ENCODE peak calls at places on chromosomes 13 and 19, in four cellular contexts. R is neural progenitor cell, Q is ascending aorta, E is PC-3. M is an unnamed sample.

GRCh38 chr19:51891193-51891747 is 3.5 kb upstream of the ZNF577 start:
- DNase-seq in Q (no peak), R (no peak), E (no peak), M (no peak)

GRCh38 chr13:101512650-101513049 is 60.2 kb downstream of the ITGBL1 start:
- DNase-seq in E (peak; percentile 71), R (no peak), Q (no peak), M (no peak)

GRCh38 chr13:60990032-60990733 is 425.5 kb downstream of the PCDH20 start:
- DNase-seq in Q (no peak), E (peak; percentile 56), R (peak; percentile 3), M (no peak)

GRCh38 chr13:32731576-32731975 is 145.3 kb downstream of the PDS5B start:
- DNase-seq in Q (no peak), R (no peak), E (peak; percentile 58), M (no peak)

GRCh38 chr13:45047394-45048328 is 58.3 kb downstream of the GPALPP1 start:
- DNase-seq in Q (no peak), R (peak; percentile 87), E (peak; percentile 85), M (no peak)

GRCh38 chr19:29489182-29489951 is 36.4 kb upstream of the VSTM2B start:
- DNase-seq in R (no peak), Q (no peak), E (no peak), M (no peak)

GRCh38 chr13:109211616-109212015 is 574.8 kb downstream of the IRS2 start:
- DNase-seq in Q (no peak), R (peak; percentile 23), E (peak; percentile 85), M (no peak)

GRCh38 chr19:29651622-29652394 is 13.5 kb upstream of the PLEKHF1 start:
- DNase-seq in R (no peak), Q (no peak), E (no peak), M (no peak)

GRCh38 chr19:52237771-52238400 is 31.5 kb upstream of the ZNF766 start:
- DNase-seq in R (peak; percentile 67), Q (no peak), E (peak; percentile 84), M (no peak)

GRCh38 chr13:81540777-81541176 is 1199.9 kb upstream of the SPRY2 start:
- DNase-seq in Q (no peak), E (peak; percentile 3), R (peak; percentile 13), M (no peak)

GRCh38 chr19:7401694-7402093 is 53.0 kb downstream of the ARHGEF18 start:
- DNase-seq in Q (no peak), E (no peak), R (no peak), M (no peak)

GRCh38 chr19:39941615-39942507 is 7.4 kb upstream of the FCGBP start:
- DNase-seq in E (peak; percentile 16), R (peak; percentile 35), Q (no peak), M (no peak)

GRCh38 chr19:11481777-11482383 is 1.0 kb upstream of the ELAVL3 start:
- DNase-seq in Q (peak; percentile 19), E (peak; percentile 86), R (peak; percentile 92), M (no peak)

GRCh38 chr13:86161257-86161656 is 362.0 kb upstream of the SLITRK6 start:
- DNase-seq in R (no peak), Q (no peak), E (no peak), M (no peak)

GRCh38 chr19:42048992-42049391 is 21.0 kb downstream of the GRIK5 start:
- DNase-seq in R (no peak), E (peak; percentile 52), Q (no peak), M (no peak)

GRCh38 chr19:52689804-52690394 is 44.9 kb downstream of the ZNF611 start:
- DNase-seq in Q (no peak), E (no peak), R (peak; percentile 44), M (no peak)

GRCh38 chr13:26973281-26973680 is 198.3 kb downstream of the USP12 start:
- DNase-seq in R (no peak), E (no peak), Q (no peak), M (no peak)

GRCh38 chr13:105090244-105090643 is 1445.2 kb downstream of the EFNB2 start:
- DNase-seq in E (no peak), R (no peak), Q (no peak), M (no peak)

GRCh38 chr13:111503905-111504695 is 183.7 kb downstream of the TEX29 start:
- DNase-seq in R (no peak), Q (no peak), E (no peak), M (no peak)

GRCh38 chr19:54492568-54492967 is 10.1 kb upstream of the LAIR2 start:
- DNase-seq in Q (no peak), E (no peak), R (no peak), M (no peak)

GRCh38 chr19:33639034-33639681 is 17.4 kb downstream of the CHST8 start:
- DNase-seq in R (no peak), E (no peak), Q (no peak), M (no peak)

GRCh38 chr13:98976338-98976737 is 1.5 kb downstream of the DOCK9 start:
- DNase-seq in R (no peak), Q (no peak), E (no peak), M (no peak)

GRCh38 chr13:112759053-112759452 is 69.2 kb downstream of the ATP11A start:
- DNase-seq in E (no peak), R (no peak), Q (no peak), M (no peak)

GRCh38 chr19:54388001-54388802 is 23.5 kb upstream of the LAIR1 start:
- DNase-seq in E (no peak), R (no peak), Q (no peak), M (no peak)

GRCh38 chr19:1259873-1260748 is 9.0 kb upstream of the CIRBP start:
- DNase-seq in R (peak; percentile 37), E (no peak), Q (no peak), M (no peak)
- H3K4me1 ChIP-seq in R (peaks cover 48% of the 10 kb centered on the region), E (peaks cover 43% of the 10 kb centered on the region), Q (peaks cover 30% of the 10 kb centered on the region), M (peaks cover 81% of the 10 kb centered on the region)

GRCh38 chr19:6271251-6271650 is 8.5 kb downstream of the MLLT1 start:
- DNase-seq in E (no peak), R (no peak), Q (no peak), M (no peak)

GRCh38 chr19:6271721-6272410 is 7.9 kb downstream of the MLLT1 start:
- DNase-seq in R (peak; percentile 31), Q (no peak), E (peak; percentile 30), M (no peak)

GRCh38 chr19:6270822-6271221 is 9.0 kb downstream of the MLLT1 start:
- DNase-seq in E (no peak), R (no peak), Q (no peak), M (no peak)

GRCh38 chr19:6269101-6269886 is 10.5 kb downstream of the MLLT1 start:
- DNase-seq in E (no peak), Q (no peak), R (no peak), M (no peak)

DNA sequence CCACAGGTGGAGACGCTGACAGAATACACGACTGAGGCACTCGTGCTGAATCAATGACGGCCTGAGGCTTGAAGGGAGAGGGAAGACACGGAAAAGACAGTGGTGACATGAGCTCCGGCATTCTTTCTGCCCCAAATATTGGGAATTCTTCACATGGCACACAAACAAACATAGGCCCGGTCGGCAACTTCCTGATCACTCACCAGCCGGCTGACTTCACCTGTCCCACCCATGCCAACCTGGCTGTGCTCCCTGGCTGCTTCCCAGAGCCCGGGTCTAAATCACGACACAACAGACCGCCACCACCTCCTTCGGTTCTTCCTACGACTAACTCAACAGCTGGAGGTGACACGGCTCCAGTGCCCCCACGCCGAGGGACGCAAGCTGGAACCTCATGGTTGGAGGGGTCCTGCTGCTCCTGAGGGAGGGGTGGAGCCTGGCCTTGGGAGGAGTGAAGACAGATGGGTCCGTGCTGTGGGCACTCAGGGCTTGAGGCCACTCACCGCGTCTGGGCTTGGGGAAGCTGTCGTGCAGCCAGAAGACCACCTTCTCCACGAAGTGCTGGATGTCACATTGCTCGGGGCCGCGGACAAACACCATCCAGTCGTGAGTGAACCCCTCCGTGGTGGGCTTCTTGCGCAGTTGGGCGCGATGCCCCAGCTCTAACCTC is 9.6 kb downstream of the MLLT1 start:
- DNase-seq in E (peak; percentile 33), Q (no peak), R (no peak), M (no peak)
- H3K4me1 ChIP-seq in E (peaks cover 53% of the 10 kb centered on the region), Q (peaks cover 13% of the 10 kb centered on the region), R (peaks cover 42% of the 10 kb centered on the region), M (peaks cover 64% of the 10 kb centered on the region)

GRCh38 chr13:110379905-110380341 is 72.8 kb downstream of the COL4A2 start:
- DNase-seq in E (peak; percentile 28), R (peak; percentile 5), Q (no peak), M (no peak)

GRCh38 chr13:110377178-110378175 is 70.4 kb downstream of the COL4A2 start:
- DNase-seq in E (no peak), Q (no peak), R (no peak), M (no peak)

GRCh38 chr13:110380359-110381028 is 73.4 kb downstream of the COL4A2 start:
- DNase-seq in E (peak; percentile 74), Q (no peak), R (no peak), M (no peak)

GRCh38 chr13:110381029-110381360 is 73.9 kb downstream of the COL4A2 start:
- DNase-seq in E (no peak), R (no peak), Q (no peak), M (no peak)

GRCh38 chr13:110379358-110379757 is 72.3 kb downstream of the COL4A2 start:
- DNase-seq in Q (no peak), E (no peak), R (no peak), M (no peak)
- H3K4me1 ChIP-seq in Q (peaks cover 24% of the 10 kb centered on the region), E (peaks cover 39% of the 10 kb centered on the region), R (peaks cover 3% of the 10 kb centered on the region), M (no peaks in the 10 kb centered on the region)

GRCh38 chr13:73945371-73945770 is 188.8 kb downstream of the KLF12 start:
- DNase-seq in Q (no peak), E (peak; percentile 6), R (no peak), M (no peak)
- H3K4me1 ChIP-seq in Q (no peaks in the 10 kb centered on the region), E (no peaks in the 10 kb centered on the region), R (peaks cover 21% of the 10 kb centered on the region), M (no peaks in the 10 kb centered on the region)

DNA sequence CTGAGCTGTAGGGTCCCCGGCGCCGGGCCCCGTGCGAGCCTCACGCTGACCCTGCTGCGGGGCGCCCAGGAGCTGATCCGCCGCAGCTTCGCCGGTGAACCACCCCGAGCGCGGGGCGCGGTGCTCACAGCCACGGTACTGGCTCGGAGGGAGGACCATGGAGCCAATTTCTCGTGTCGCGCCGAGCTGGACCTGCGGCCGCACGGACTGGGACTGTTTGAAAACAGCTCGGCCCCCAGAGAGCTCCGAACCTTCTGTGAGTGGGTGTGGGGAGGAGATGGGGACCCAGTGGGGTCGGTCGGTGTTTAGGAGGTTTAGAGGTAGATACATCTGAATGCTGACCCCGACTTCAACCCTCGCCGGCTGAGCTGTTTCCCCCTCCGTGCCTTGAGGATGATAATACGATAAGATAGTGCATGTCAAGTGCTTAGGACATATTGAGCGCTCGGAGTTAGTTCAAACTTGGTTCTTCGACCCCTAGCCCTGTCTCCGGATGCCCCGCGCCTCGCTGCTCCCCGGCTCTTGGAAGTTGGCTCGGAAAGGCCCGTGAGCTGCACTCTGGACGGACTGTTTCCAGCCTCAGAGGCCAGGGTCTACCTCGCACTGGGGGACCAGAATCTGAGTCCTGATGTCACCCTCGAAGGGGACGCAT is 1.9 kb downstream of the ICAM5 start:
- DNase-seq in R (no peak), Q (no peak), E (no peak), M (no peak)
- H3K4me1 ChIP-seq in R (peaks cover 12% of the 10 kb centered on the region), Q (peaks cover 9% of the 10 kb centered on the region), E (peaks cover 29% of the 10 kb centered on the region), M (peaks cover 68% of the 10 kb centered on the region)

GRCh38 chr19:14413765-14414171 is 5.4 kb downstream of the DDX39A start:
- DNase-seq in E (no peak), R (no peak), Q (no peak), M (no peak)
- H3K4me1 ChIP-seq in E (peaks cover 18% of the 10 kb centered on the region), R (peaks cover 13% of the 10 kb centered on the region), Q (peaks cover 4% of the 10 kb centered on the region), M (peaks cover 69% of the 10 kb centered on the region)